ENCODE peak calls at places on chromosomes 1 and 21, in nine cellular contexts. One of them, this sample, is unnamed.

GRCh38 chr1:42913426-42914091 is 45.1 kb downstream of the SLC2A1 start:
- DNase-seq in GM23338: peak; percentile 93
- DNase-seq in HCT116: peak; percentile 78
- DNase-seq in esophagus muscularis mucosa: no peak
- DNase-seq in prostate gland: peak; percentile 61
- DNase-seq in K562: peak; percentile 86
- DNase-seq in stomach: peak; percentile 52
- DNase-seq in sigmoid colon: no peak
- DNase-seq in breast epithelium: no peak
- DNase-seq in this sample: no peak

GRCh38 chr1:169367686-169368405 is at the start of the genes BLZF1 and NME7:
- DNase-seq in HCT116: peak; percentile 94
- DNase-seq in breast epithelium: peak; percentile 97
- DNase-seq in prostate gland: peak; percentile 96
- DNase-seq in stomach: peak; percentile 96
- DNase-seq in sigmoid colon: peak; percentile 98
- DNase-seq in K562: peak; percentile 99
- DNase-seq in GM23338: peak; percentile 97
- DNase-seq in esophagus muscularis mucosa: peak; percentile 99
- DNase-seq in this sample: peak; percentile 99

GRCh38 chr1:51898090-51898734 is 19.7 kb upstream of the NRDC start:
- DNase-seq in K562: no peak
- DNase-seq in breast epithelium: no peak
- DNase-seq in prostate gland: no peak
- DNase-seq in esophagus muscularis mucosa: no peak
- DNase-seq in sigmoid colon: no peak
- DNase-seq in GM23338: no peak
- DNase-seq in stomach: no peak
- DNase-seq in HCT116: no peak
- DNase-seq in this sample: no peak

GRCh38 chr1:206725053-206725963 is 40.6 kb downstream of the MAPKAPK2 start:
- DNase-seq in esophagus muscularis mucosa: no peak
- DNase-seq in GM23338: peak; percentile 81
- DNase-seq in breast epithelium: no peak
- DNase-seq in HCT116: peak; percentile 15
- DNase-seq in stomach: peak; percentile 53
- DNase-seq in sigmoid colon: peak; percentile 63
- DNase-seq in prostate gland: no peak
- DNase-seq in K562: peak; percentile 82
- DNase-seq in this sample: no peak

GRCh38 chr1:36528361-36529349 is 45.9 kb upstream of the CSF3R start:
- DNase-seq in esophagus muscularis mucosa: no peak
- DNase-seq in HCT116: no peak
- DNase-seq in sigmoid colon: peak; percentile 28
- DNase-seq in stomach: no peak
- DNase-seq in prostate gland: no peak
- DNase-seq in GM23338: peak; percentile 57
- DNase-seq in breast epithelium: no peak
- DNase-seq in K562: peak; percentile 36
- DNase-seq in this sample: peak; percentile 56

GRCh38 chr1:151710187-151710586 is 6.4 kb downstream of the CELF3 start:
- DNase-seq in sigmoid colon: no peak
- DNase-seq in K562: peak; percentile 79
- DNase-seq in esophagus muscularis mucosa: no peak
- DNase-seq in prostate gland: no peak
- DNase-seq in breast epithelium: no peak
- DNase-seq in GM23338: peak; percentile 83
- DNase-seq in stomach: no peak
- DNase-seq in HCT116: no peak
- DNase-seq in this sample: no peak

GRCh38 chr1:221159608-221160007 is 280.4 kb downstream of the HLX start:
- DNase-seq in stomach: no peak
- DNase-seq in esophagus muscularis mucosa: no peak
- DNase-seq in GM23338: no peak
- DNase-seq in prostate gland: no peak
- DNase-seq in HCT116: no peak
- DNase-seq in breast epithelium: no peak
- DNase-seq in K562: no peak
- DNase-seq in sigmoid colon: no peak
- DNase-seq in this sample: no peak

GRCh38 chr21:44454747-44455523 is at the start of gene LRRC3:
- DNase-seq in breast epithelium: peak; percentile 71
- DNase-seq in K562: peak; percentile 83
- DNase-seq in prostate gland: peak; percentile 79
- DNase-seq in stomach: peak; percentile 88
- DNase-seq in GM23338: peak; percentile 97
- DNase-seq in sigmoid colon: peak; percentile 95
- DNase-seq in HCT116: peak; percentile 73
- DNase-seq in esophagus muscularis mucosa: peak; percentile 96
- DNase-seq in this sample: peak; percentile 92

GRCh38 chr1:203278087-203278884 is 27.0 kb upstream of the BTG2 start:
- DNase-seq in sigmoid colon: peak; percentile 99
- DNase-seq in K562: peak; percentile 62
- DNase-seq in prostate gland: peak; percentile 67
- DNase-seq in stomach: peak; percentile 81
- DNase-seq in GM23338: peak; percentile 49
- DNase-seq in HCT116: no peak
- DNase-seq in breast epithelium: peak; percentile 89
- DNase-seq in esophagus muscularis mucosa: peak; percentile 98
- DNase-seq in this sample: peak; percentile 86

GRCh38 chr21:28068455-28069358 is 924.0 kb downstream of the LTN1 start:
- DNase-seq in breast epithelium: no peak
- DNase-seq in HCT116: no peak
- DNase-seq in K562: no peak
- DNase-seq in esophagus muscularis mucosa: no peak
- DNase-seq in sigmoid colon: no peak
- DNase-seq in stomach: no peak
- DNase-seq in GM23338: no peak
- DNase-seq in prostate gland: no peak
- DNase-seq in this sample: no peak

GRCh38 chr1:167936930-167937708 is at the start of gene MPC2:
- DNase-seq in sigmoid colon: peak; percentile 89
- DNase-seq in breast epithelium: peak; percentile 65
- DNase-seq in K562: peak; percentile 95
- DNase-seq in GM23338: peak; percentile 79
- DNase-seq in HCT116: peak; percentile 31
- DNase-seq in prostate gland: peak; percentile 83
- DNase-seq in stomach: peak; percentile 76
- DNase-seq in esophagus muscularis mucosa: peak; percentile 93
- DNase-seq in this sample: peak; percentile 94

GRCh38 chr1:103949714-103950113 is 200.0 kb downstream of the AMY1C start:
- DNase-seq in GM23338: no peak
- DNase-seq in HCT116: no peak
- DNase-seq in K562: no peak
- DNase-seq in sigmoid colon: no peak
- DNase-seq in prostate gland: no peak
- DNase-seq in breast epithelium: no peak
- DNase-seq in stomach: no peak
- DNase-seq in esophagus muscularis mucosa: no peak
- DNase-seq in this sample: no peak

GRCh38 chr21:16102113-16102512 is 372.3 kb downstream of the USP25 start:
- DNase-seq in K562: no peak
- DNase-seq in prostate gland: no peak
- DNase-seq in sigmoid colon: no peak
- DNase-seq in GM23338: no peak
- DNase-seq in stomach: no peak
- DNase-seq in breast epithelium: no peak
- DNase-seq in esophagus muscularis mucosa: no peak
- DNase-seq in HCT116: no peak
- DNase-seq in this sample: no peak
- TF ChIP-seq POLR2AphosphoS5 in K562: no peak
- TF ChIP-seq POLR2AphosphoS5 in prostate gland: no peak
- TF ChIP-seq POLR2AphosphoS5 in sigmoid colon: no peak
- TF ChIP-seq POLR2AphosphoS5 in GM23338: no peak
- TF ChIP-seq POLR2AphosphoS5 in stomach: no peak
- TF ChIP-seq POLR2AphosphoS5 in breast epithelium: no peak
- TF ChIP-seq POLR2AphosphoS5 in esophagus muscularis mucosa: no peak
- TF ChIP-seq POLR2AphosphoS5 in HCT116: no peak
- TF ChIP-seq POLR2AphosphoS5 in this sample: no peak

DNA sequence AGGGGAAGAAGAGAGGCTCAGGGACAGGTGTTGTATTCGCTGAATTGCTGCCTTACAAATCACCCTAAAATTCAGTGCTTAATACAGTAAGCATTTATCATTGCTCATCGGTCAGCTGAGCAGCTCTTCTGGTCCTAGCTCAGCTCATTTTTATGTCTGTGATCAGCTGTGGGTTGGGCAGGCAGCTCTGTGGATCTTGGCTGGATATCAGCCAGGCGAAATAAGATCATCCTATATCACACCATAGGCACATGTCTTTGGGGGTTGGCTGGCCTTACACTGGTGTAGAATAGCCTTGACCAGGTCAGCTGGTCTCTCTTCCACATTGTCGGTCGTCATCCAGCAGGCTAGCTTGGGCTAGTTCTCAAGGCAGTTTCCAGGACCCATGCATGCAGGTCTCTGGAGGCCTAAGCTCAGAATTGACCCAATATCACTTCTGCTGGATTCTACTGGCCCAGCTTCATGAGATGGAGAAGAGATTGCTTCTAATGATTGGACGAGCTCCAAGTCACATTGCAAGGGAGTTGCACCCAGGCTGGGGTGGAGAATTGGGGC is 448.6 kb downstream of the KIF26B start:
- DNase-seq in stomach: no peak
- DNase-seq in breast epithelium: no peak
- DNase-seq in GM23338: no peak
- DNase-seq in HCT116: no peak
- DNase-seq in K562: no peak
- DNase-seq in sigmoid colon: no peak
- DNase-seq in esophagus muscularis mucosa: no peak
- DNase-seq in prostate gland: no peak
- DNase-seq in this sample: no peak
- H3K4me1 ChIP-seq in stomach: peaks cover 16% of the 10 kb centered on the region
- H3K4me1 ChIP-seq in breast epithelium: no peaks in the 10 kb centered on the region
- H3K4me1 ChIP-seq in GM23338: no peaks in the 10 kb centered on the region
- H3K4me1 ChIP-seq in HCT116: no peaks in the 10 kb centered on the region
- H3K4me1 ChIP-seq in K562: no peaks in the 10 kb centered on the region
- H3K4me1 ChIP-seq in sigmoid colon: peaks cover 29% of the 10 kb centered on the region
- H3K4me1 ChIP-seq in esophagus muscularis mucosa: peaks cover 13% of the 10 kb centered on the region
- H3K4me1 ChIP-seq in prostate gland: no peaks in the 10 kb centered on the region
- H3K4me1 ChIP-seq in this sample: no peaks in the 10 kb centered on the region

GRCh38 chr1:96538883-96539282 is 182.7 kb upstream of the PTBP2 start:
- DNase-seq in K562: no peak
- DNase-seq in breast epithelium: peak; percentile 37
- DNase-seq in stomach: no peak
- DNase-seq in sigmoid colon: peak; percentile 85
- DNase-seq in esophagus muscularis mucosa: no peak
- DNase-seq in GM23338: no peak
- DNase-seq in prostate gland: no peak
- DNase-seq in HCT116: no peak
- DNase-seq in this sample: no peak

GRCh38 chr1:96533820-96534219 is 187.8 kb upstream of the PTBP2 start:
- DNase-seq in stomach: no peak
- DNase-seq in GM23338: no peak
- DNase-seq in HCT116: no peak
- DNase-seq in prostate gland: no peak
- DNase-seq in breast epithelium: no peak
- DNase-seq in esophagus muscularis mucosa: no peak
- DNase-seq in K562: no peak
- DNase-seq in sigmoid colon: no peak
- DNase-seq in this sample: no peak

GRCh38 chr1:96541491-96541890 is 180.1 kb upstream of the PTBP2 start:
- DNase-seq in sigmoid colon: no peak
- DNase-seq in GM23338: no peak
- DNase-seq in HCT116: no peak
- DNase-seq in prostate gland: no peak
- DNase-seq in stomach: no peak
- DNase-seq in esophagus muscularis mucosa: no peak
- DNase-seq in breast epithelium: no peak
- DNase-seq in K562: no peak
- DNase-seq in this sample: no peak

GRCh38 chr1:96536576-96536975 is 185.0 kb upstream of the PTBP2 start:
- DNase-seq in sigmoid colon: no peak
- DNase-seq in breast epithelium: no peak
- DNase-seq in GM23338: no peak
- DNase-seq in prostate gland: no peak
- DNase-seq in K562: no peak
- DNase-seq in esophagus muscularis mucosa: no peak
- DNase-seq in stomach: no peak
- DNase-seq in HCT116: no peak
- DNase-seq in this sample: no peak

GRCh38 chr1:96538001-96538649 is 183.5 kb upstream of the PTBP2 start:
- DNase-seq in esophagus muscularis mucosa: no peak
- DNase-seq in breast epithelium: no peak
- DNase-seq in GM23338: peak; percentile 36
- DNase-seq in HCT116: no peak
- DNase-seq in prostate gland: no peak
- DNase-seq in K562: no peak
- DNase-seq in stomach: no peak
- DNase-seq in sigmoid colon: peak; percentile 86
- DNase-seq in this sample: no peak
- TF ChIP-seq CTCF in esophagus muscularis mucosa: peak; percentile 32
- TF ChIP-seq CTCF in breast epithelium: no peak
- TF ChIP-seq CTCF in GM23338: peak; percentile 32
- TF ChIP-seq CTCF in HCT116: no peak
- TF ChIP-seq CTCF in prostate gland: no peak
- TF ChIP-seq CTCF in K562: no peak
- TF ChIP-seq CTCF in stomach: no peak
- TF ChIP-seq CTCF in sigmoid colon: no peak
- TF ChIP-seq CTCF in this sample: peak; percentile 7

GRCh38 chr1:211279340-211279739 is 20.2 kb downstream of the RCOR3 start:
- DNase-seq in HCT116: no peak
- DNase-seq in breast epithelium: no peak
- DNase-seq in sigmoid colon: no peak
- DNase-seq in stomach: no peak
- DNase-seq in prostate gland: no peak
- DNase-seq in GM23338: no peak
- DNase-seq in esophagus muscularis mucosa: no peak
- DNase-seq in K562: no peak
- DNase-seq in this sample: no peak

GRCh38 chr1:211285196-211285595 is 26.0 kb downstream of the RCOR3 start:
- DNase-seq in HCT116: no peak
- DNase-seq in stomach: no peak
- DNase-seq in prostate gland: no peak
- DNase-seq in sigmoid colon: no peak
- DNase-seq in GM23338: no peak
- DNase-seq in esophagus muscularis mucosa: no peak
- DNase-seq in K562: no peak
- DNase-seq in breast epithelium: no peak
- DNase-seq in this sample: no peak

GRCh38 chr1:211282023-211282373 is 22.8 kb downstream of the RCOR3 start:
- DNase-seq in breast epithelium: no peak
- DNase-seq in stomach: no peak
- DNase-seq in sigmoid colon: no peak
- DNase-seq in prostate gland: no peak
- DNase-seq in esophagus muscularis mucosa: no peak
- DNase-seq in GM23338: no peak
- DNase-seq in HCT116: no peak
- DNase-seq in K562: no peak
- DNase-seq in this sample: no peak

GRCh38 chr1:211281322-211282022 is 22.3 kb downstream of the RCOR3 start:
- DNase-seq in stomach: no peak
- DNase-seq in K562: peak; percentile 12
- DNase-seq in HCT116: no peak
- DNase-seq in sigmoid colon: no peak
- DNase-seq in esophagus muscularis mucosa: no peak
- DNase-seq in GM23338: peak; percentile 5
- DNase-seq in prostate gland: no peak
- DNase-seq in breast epithelium: no peak
- DNase-seq in this sample: no peak

DNA sequence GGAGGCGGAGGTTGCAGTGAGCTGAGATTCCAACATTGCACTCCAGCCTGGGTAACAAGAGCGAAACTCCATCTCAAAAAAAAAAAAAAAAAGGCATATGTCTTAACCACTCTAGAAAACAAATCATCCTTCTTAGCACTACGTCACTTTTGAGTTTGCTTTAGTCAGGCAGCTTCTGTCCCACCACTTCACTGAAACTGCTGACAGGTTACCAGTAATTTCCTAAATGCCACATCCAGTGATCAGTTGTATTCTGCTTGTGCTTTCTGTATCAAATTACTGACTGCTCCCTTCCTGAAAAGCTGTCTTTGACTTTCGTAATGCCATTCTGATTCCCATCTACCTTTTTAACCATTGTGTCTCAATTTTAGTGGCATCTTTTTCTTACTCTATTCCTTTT is 21.7 kb downstream of the RCOR3 start:
- DNase-seq in breast epithelium: no peak
- DNase-seq in K562: no peak
- DNase-seq in sigmoid colon: no peak
- DNase-seq in stomach: no peak
- DNase-seq in HCT116: no peak
- DNase-seq in prostate gland: no peak
- DNase-seq in GM23338: no peak
- DNase-seq in esophagus muscularis mucosa: no peak
- DNase-seq in this sample: no peak
- TF ChIP-seq POLR2AphosphoS5 in breast epithelium: no peak
- TF ChIP-seq POLR2AphosphoS5 in K562: no peak
- TF ChIP-seq POLR2AphosphoS5 in sigmoid colon: no peak
- TF ChIP-seq POLR2AphosphoS5 in stomach: no peak
- TF ChIP-seq POLR2AphosphoS5 in HCT116: no peak
- TF ChIP-seq POLR2AphosphoS5 in prostate gland: no peak
- TF ChIP-seq POLR2AphosphoS5 in GM23338: no peak
- TF ChIP-seq POLR2AphosphoS5 in esophagus muscularis mucosa: no peak
- TF ChIP-seq POLR2AphosphoS5 in this sample: no peak